ENCODE peak calls at places on chromosomes 16 and 17, in six cellular contexts. V is kidney, H is fibroblast of mammary gland, B is epithelial cell of esophagus, U is thyroid gland, G is fibroblast of pulmonary artery. W is an unnamed sample.

GRCh38 chr16:68752602-68753001 is 15.5 kb downstream of the CDH1 start:
- DNase-seq in V (no peak), H (no peak), B (peak), U (no peak), G (no peak), W (no peak)

GRCh38 chr16:79372504-79373184 is 227.9 kb downstream of the MAF start:
- DNase-seq in V (no peak), H (peak), B (peak), U (no peak), G (peak), W (no peak)

GRCh38 chr17:75006653-75007052 is 5.8 kb upstream of the MRPL58 start:
- DNase-seq in V (no peak), H (no peak), B (no peak), U (no peak), G (no peak), W (no peak)

GRCh38 chr17:28959471-28959871 is 8.2 kb upstream of the PHF12 start:
- DNase-seq in V (no peak), H (no peak), B (no peak), U (no peak), G (no peak), W (no peak)

GRCh38 chr17:82524540-82524939 is 5.0 kb downstream of the FOXK2 start:
- DNase-seq in V (no peak), H (no peak), B (no peak), U (peak), G (no peak), W (no peak)

GRCh38 chr17:19551148-19551547 is 17.5 kb downstream of the SLC47A1 start:
- DNase-seq in V (no peak), H (no peak), B (no peak), U (no peak), G (no peak), W (no peak)

GRCh38 chr16:54342001-54342776 is 55.6 kb upstream of the IRX3 start:
- DNase-seq in V (no peak), H (peak), B (peak), U (no peak), G (peak), W (no peak)

GRCh38 chr17:29760279-29760721 is 137.6 kb upstream of the CORO6 start:
- DNase-seq in V (no peak), H (peak), B (no peak), U (no peak), G (peak), W (peak)

GRCh38 chr17:1724351-1724868 is at the start of gene WDR81:
- DNase-seq in V (peak), H (peak), B (peak), U (peak), G (peak), W (peak)

GRCh38 chr17:18974407-18975149 is 22.6 kb downstream of the SLC5A10 start:
- DNase-seq in V (no peak), H (peak), B (peak), U (peak), G (no peak), W (no peak)

GRCh38 chr16:2773188-2773968 is 3.7 kb downstream of the ELOB start:
- DNase-seq in V (no peak), H (peak), B (peak), U (no peak), G (no peak), W (no peak)

GRCh38 chr16:24668481-24669001 is 60.9 kb upstream of the TNRC6A start:
- DNase-seq in V (peak), H (peak), B (peak), U (no peak), G (no peak), W (no peak)

GRCh38 chr17:78704594-78704993 is 77.5 kb downstream of the CYTH1 start:
- DNase-seq in V (no peak), H (no peak), B (no peak), U (no peak), G (no peak), W (no peak)

GRCh38 chr16:30151091-30151490 is 28.1 kb upstream of the MAPK3 start:
- DNase-seq in V (no peak), H (no peak), B (no peak), U (no peak), G (no peak), W (no peak)

GRCh38 chr17:65278820-65279184 is 141.6 kb downstream of the RGS9 start:
- DNase-seq in V (no peak), H (no peak), B (no peak), U (no peak), G (no peak), W (no peak)

GRCh38 chr16:91484-91883 is 13.5 kb downstream of the MPG start:
- DNase-seq in V (no peak), H (peak), B (no peak), U (peak), G (peak), W (no peak)

GRCh38 chr16:814974-815373 is 14.4 kb upstream of the GNG13 start:
- DNase-seq in V (no peak), H (peak), B (no peak), U (no peak), G (no peak), W (no peak)

GRCh38 chr17:82289822-82290541 is 16.5 kb upstream of the CSNK1D start:
- DNase-seq in V (no peak), H (no peak), B (no peak), U (no peak), G (no peak), W (no peak)

GRCh38 chr17:46026045-46026814 is 27.2 kb downstream of the STH start:
- DNase-seq in V (no peak), H (no peak), B (no peak), U (no peak), G (no peak), W (no peak)

GRCh38 chr16:86567701-86568571 is 1.3 kb downstream of the FOXC2 start:
- DNase-seq in V (no peak), H (no peak), B (peak), U (no peak), G (peak), W (no peak)

GRCh38 chr17:31926100-31926729 is 10.6 kb upstream of the SUZ12 start:
- DNase-seq in V (no peak), H (no peak), B (no peak), U (no peak), G (no peak), W (no peak)

GRCh38 chr16:84526794-84527485 is 22.5 kb upstream of the MEAK7 start:
- DNase-seq in V (no peak), H (peak), B (peak), U (no peak), G (no peak), W (no peak)
- H3K4me3 ChIP-seq in V (peak), H (no peak), B (no peak), U (no peak), G (no peak), W (no peak)

GRCh38 chr17:8285270-8286181 is 2.9 kb upstream of the RANGRF start:
- DNase-seq in V (peak), H (no peak), B (no peak), U (peak), G (no peak), W (no peak)

GRCh38 chr17:8287651-8288335 is 677 bp upstream of the RANGRF start:
- DNase-seq in V (peak), H (no peak), B (peak), U (peak), G (no peak), W (no peak)

GRCh38 chr17:8290043-8290442 is 1.6 kb downstream of the RANGRF start:
- DNase-seq in V (no peak), H (peak), B (no peak), U (no peak), G (no peak), W (no peak)

GRCh38 chr17:8289103-8289397 is 580 bp downstream of the RANGRF start:
- DNase-seq in V (no peak), H (no peak), B (no peak), U (no peak), G (no peak), W (no peak)

DNA sequence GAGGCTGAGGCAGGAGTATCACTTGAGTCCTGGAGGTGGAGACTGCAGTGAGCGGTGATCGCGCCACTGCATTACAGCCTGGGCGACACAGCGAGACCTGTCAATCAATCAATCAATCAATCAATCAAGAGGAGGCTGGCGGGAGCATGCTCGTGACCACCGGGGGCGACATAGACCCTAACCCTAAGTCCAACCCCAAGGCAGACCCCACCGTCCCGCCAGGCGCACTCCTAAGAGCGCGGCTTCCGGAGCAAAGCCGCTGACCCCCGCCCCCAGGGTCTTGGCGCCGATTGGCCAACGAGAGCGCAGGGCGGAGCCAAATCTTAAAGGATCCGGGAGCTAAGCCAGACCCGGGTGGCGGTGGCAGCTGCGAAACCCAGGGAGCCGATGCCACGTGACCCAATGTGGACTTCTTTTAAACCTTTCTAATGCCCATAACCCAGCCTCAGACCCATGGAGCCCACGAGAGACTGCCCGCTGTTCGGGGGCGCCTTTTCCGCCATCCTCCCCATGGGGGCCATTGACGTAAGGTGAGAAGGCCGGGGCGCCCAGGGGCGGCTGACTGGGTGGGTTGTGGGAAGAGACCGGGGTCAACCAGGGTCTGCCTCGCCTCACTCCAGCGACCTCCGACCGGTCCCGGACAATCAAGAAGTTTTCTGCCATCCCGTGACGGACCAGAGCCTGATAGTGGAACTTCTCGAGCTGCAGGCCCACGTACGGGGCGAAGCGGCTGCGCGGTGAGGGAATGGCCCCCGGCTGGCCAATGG is at the start of gene RANGRF:
- DNase-seq in V (peak), H (peak), B (peak), U (peak), G (peak), W (no peak)
- TF ChIP-seq CTCF in V (no peak), H (no peak), B (no peak), U (no peak), G (no peak), W (no peak)

GRCh38 chr17:59964455-59965328 is at the start of gene RNFT1:
- DNase-seq in V (peak), H (peak), B (peak), U (peak), G (peak), W (peak)
- H3K4me3 ChIP-seq in V (peak), H (peak), B (peak), U (peak), G (peak), W (peak)

DNA sequence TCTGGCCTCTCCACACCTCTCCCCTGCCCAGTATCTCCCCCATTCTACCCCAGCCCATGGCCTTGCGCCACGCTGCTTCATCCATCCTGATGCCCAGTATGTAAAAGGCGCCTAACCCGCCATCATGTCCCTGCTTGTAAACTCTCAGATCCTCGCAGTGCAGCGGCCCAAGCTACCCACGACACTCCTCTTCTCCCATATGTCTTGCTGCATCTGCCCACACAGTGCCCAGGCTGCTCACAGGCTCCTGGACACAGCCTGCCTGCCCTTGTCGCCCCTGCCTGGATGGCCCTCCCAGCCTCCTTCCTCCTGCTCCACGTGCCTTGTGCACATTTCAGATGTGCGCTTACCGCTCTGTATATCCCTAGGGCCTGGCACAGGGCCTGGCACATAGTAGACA is 129.0 kb downstream of the CLEC16A start:
- DNase-seq in V (no peak), H (no peak), B (no peak), U (no peak), G (no peak), W (no peak)
- TF ChIP-seq CTCF in V (no peak), H (no peak), B (no peak), U (no peak), G (no peak), W (no peak)

W was measured in GM12864.